ENCODE peak calls at places on chromosomes 5 and 9, in seven cellular contexts. One of them, this sample, is unnamed.

GRCh38 chr5:173972844-173973613 is 15.9 kb upstream of the C5orf47 start:
- DNase-seq in NCI-H2029: peak
- DNase-seq in A172: peak
- DNase-seq in occipital lobe: peak
- DNase-seq in stimulated activated CD8-positive, alpha-beta memory T cell treated with anti-CD3 and anti-CD28 coated beads, Interleukin-15, amount 100 ng/mL, for 4 hours: peak
- DNase-seq in LHCN-M2: peak
- DNase-seq in GM04504: peak
- DNase-seq in this sample: peak

GRCh38 chr5:36897616-36898015 is 21.0 kb downstream of the NIPBL start:
- DNase-seq in A172: no peak
- DNase-seq in GM04504: no peak
- DNase-seq in NCI-H2029: no peak
- DNase-seq in occipital lobe: no peak
- DNase-seq in stimulated activated CD8-positive, alpha-beta memory T cell treated with anti-CD3 and anti-CD28 coated beads, Interleukin-15, amount 100 ng/mL, for 4 hours: no peak
- DNase-seq in LHCN-M2: peak
- DNase-seq in this sample: no peak

GRCh38 chr9:16325966-16326365 is 544.5 kb downstream of the BNC2 start:
- DNase-seq in GM04504: no peak
- DNase-seq in NCI-H2029: no peak
- DNase-seq in stimulated activated CD8-positive, alpha-beta memory T cell treated with anti-CD3 and anti-CD28 coated beads, Interleukin-15, amount 100 ng/mL, for 4 hours: no peak
- DNase-seq in occipital lobe: no peak
- DNase-seq in A172: no peak
- DNase-seq in LHCN-M2: no peak
- DNase-seq in this sample: no peak

GRCh38 chr5:115589043-115589442 is 13.2 kb downstream of the TICAM2 start:
- DNase-seq in NCI-H2029: no peak
- DNase-seq in A172: no peak
- DNase-seq in stimulated activated CD8-positive, alpha-beta memory T cell treated with anti-CD3 and anti-CD28 coated beads, Interleukin-15, amount 100 ng/mL, for 4 hours: no peak
- DNase-seq in GM04504: no peak
- DNase-seq in LHCN-M2: no peak
- DNase-seq in occipital lobe: no peak
- DNase-seq in this sample: no peak

GRCh38 chr5:154406826-154407225 is 39.0 kb upstream of the SAP30L start:
- DNase-seq in GM04504: no peak
- DNase-seq in A172: no peak
- DNase-seq in LHCN-M2: no peak
- DNase-seq in occipital lobe: no peak
- DNase-seq in stimulated activated CD8-positive, alpha-beta memory T cell treated with anti-CD3 and anti-CD28 coated beads, Interleukin-15, amount 100 ng/mL, for 4 hours: no peak
- DNase-seq in NCI-H2029: no peak
- DNase-seq in this sample: no peak

GRCh38 chr5:149048806-149049205 is 14.1 kb downstream of the SH3TC2 start:
- DNase-seq in LHCN-M2: no peak
- DNase-seq in occipital lobe: no peak
- DNase-seq in GM04504: no peak
- DNase-seq in NCI-H2029: no peak
- DNase-seq in A172: no peak
- DNase-seq in stimulated activated CD8-positive, alpha-beta memory T cell treated with anti-CD3 and anti-CD28 coated beads, Interleukin-15, amount 100 ng/mL, for 4 hours: no peak
- DNase-seq in this sample: no peak

GRCh38 chr9:101400120-101400519 is 1.5 kb downstream of the ZNF189 start:
- DNase-seq in A172: no peak
- DNase-seq in LHCN-M2: peak
- DNase-seq in GM04504: no peak
- DNase-seq in NCI-H2029: no peak
- DNase-seq in occipital lobe: peak
- DNase-seq in stimulated activated CD8-positive, alpha-beta memory T cell treated with anti-CD3 and anti-CD28 coated beads, Interleukin-15, amount 100 ng/mL, for 4 hours: no peak
- DNase-seq in this sample: no peak

GRCh38 chr5:132005591-132005990 is 5.9 kb downstream of the ACSL6 start:
- DNase-seq in GM04504: no peak
- DNase-seq in LHCN-M2: no peak
- DNase-seq in NCI-H2029: no peak
- DNase-seq in A172: no peak
- DNase-seq in occipital lobe: no peak
- DNase-seq in stimulated activated CD8-positive, alpha-beta memory T cell treated with anti-CD3 and anti-CD28 coated beads, Interleukin-15, amount 100 ng/mL, for 4 hours: no peak
- DNase-seq in this sample: no peak

GRCh38 chr5:157709346-157709745 is 21.9 kb upstream of the THG1L start:
- DNase-seq in occipital lobe: no peak
- DNase-seq in stimulated activated CD8-positive, alpha-beta memory T cell treated with anti-CD3 and anti-CD28 coated beads, Interleukin-15, amount 100 ng/mL, for 4 hours: no peak
- DNase-seq in GM04504: no peak
- DNase-seq in A172: no peak
- DNase-seq in NCI-H2029: no peak
- DNase-seq in LHCN-M2: no peak
- DNase-seq in this sample: no peak